ENCODE peak calls at places on chromosome X, in four cellular contexts. One of them, this sample, is unnamed.

GRCh38 chrX:102746134-102746584 is 25.6 kb downstream of the GPRASP3 start:
- DNase-seq in WTC11: peak
- DNase-seq in choroid plexus epithelial cell: peak
- DNase-seq in mesothelial cell of epicardium: no peak
- DNase-seq in this sample: no peak

GRCh38 chrX:31318866-31319265 is 247.0 kb upstream of the FTHL17 start:
- DNase-seq in WTC11: no peak
- DNase-seq in choroid plexus epithelial cell: no peak
- DNase-seq in mesothelial cell of epicardium: no peak
- DNase-seq in this sample: no peak

GRCh38 chrX:11665144-11666040 is at the start of gene ARHGAP6:
- DNase-seq in WTC11: peak
- DNase-seq in choroid plexus epithelial cell: peak
- DNase-seq in mesothelial cell of epicardium: peak
- DNase-seq in this sample: no peak

GRCh38 chrX:23902419-23902818 is 5.3 kb downstream of the APOO start:
- DNase-seq in WTC11: no peak
- DNase-seq in choroid plexus epithelial cell: peak
- DNase-seq in mesothelial cell of epicardium: no peak
- DNase-seq in this sample: no peak

GRCh38 chrX:2550288-2551020 is 49.7 kb upstream of the DHRSX start:
- DNase-seq in WTC11: no peak
- DNase-seq in choroid plexus epithelial cell: no peak
- DNase-seq in mesothelial cell of epicardium: no peak
- DNase-seq in this sample: no peak

GRCh38 chrX:97074400-97074799 is 190.7 kb downstream of the RPA4 start:
- DNase-seq in WTC11: no peak
- DNase-seq in choroid plexus epithelial cell: no peak
- DNase-seq in mesothelial cell of epicardium: no peak
- DNase-seq in this sample: no peak

GRCh38 chrX:123814343-123814742 is 45.5 kb upstream of the XIAP start:
- DNase-seq in WTC11: no peak
- DNase-seq in choroid plexus epithelial cell: no peak
- DNase-seq in mesothelial cell of epicardium: no peak
- DNase-seq in this sample: no peak

GRCh38 chrX:126799059-126799458 is 20.5 kb upstream of the PRR32 start:
- DNase-seq in WTC11: no peak
- DNase-seq in choroid plexus epithelial cell: no peak
- DNase-seq in mesothelial cell of epicardium: no peak
- DNase-seq in this sample: no peak

GRCh38 chrX:57070185-57070984 is 51.0 kb downstream of the SPIN2B start:
- DNase-seq in WTC11: peak
- DNase-seq in choroid plexus epithelial cell: no peak
- DNase-seq in mesothelial cell of epicardium: no peak
- DNase-seq in this sample: no peak

GRCh38 chrX:18271725-18272124 is 51.0 kb upstream of the BEND2 start:
- DNase-seq in WTC11: no peak
- DNase-seq in choroid plexus epithelial cell: no peak
- DNase-seq in mesothelial cell of epicardium: no peak
- DNase-seq in this sample: no peak

GRCh38 chrX:56226980-56227379 is 5.2 kb upstream of the KLF8 start:
- DNase-seq in WTC11: no peak
- DNase-seq in choroid plexus epithelial cell: no peak
- DNase-seq in mesothelial cell of epicardium: no peak
- DNase-seq in this sample: no peak

GRCh38 chrX:50470103-50471031 is at the start of gene DGKK:
- DNase-seq in WTC11: peak
- DNase-seq in choroid plexus epithelial cell: no peak
- DNase-seq in mesothelial cell of epicardium: peak
- DNase-seq in this sample: no peak

GRCh38 chrX:20857746-20858145 is 516.5 kb upstream of the CNKSR2 start:
- DNase-seq in WTC11: no peak
- DNase-seq in choroid plexus epithelial cell: peak
- DNase-seq in mesothelial cell of epicardium: no peak
- DNase-seq in this sample: no peak

GRCh38 chrX:10634681-10635161 is 14.3 kb upstream of the MID1 start:
- DNase-seq in WTC11: no peak
- DNase-seq in choroid plexus epithelial cell: peak
- DNase-seq in mesothelial cell of epicardium: no peak
- DNase-seq in this sample: no peak

GRCh38 chrX:27186671-27187070 is 276.5 kb downstream of the PPP4R3C start:
- DNase-seq in WTC11: peak
- DNase-seq in choroid plexus epithelial cell: peak
- DNase-seq in mesothelial cell of epicardium: no peak
- DNase-seq in this sample: no peak

GRCh38 chrX:72352786-72353185 is 47.1 kb upstream of the CITED1 start:
- DNase-seq in WTC11: no peak
- DNase-seq in choroid plexus epithelial cell: no peak
- DNase-seq in mesothelial cell of epicardium: no peak
- DNase-seq in this sample: no peak

GRCh38 chrX:14673236-14673635 is 143.9 kb downstream of the GLRA2 start:
- DNase-seq in WTC11: no peak
- DNase-seq in choroid plexus epithelial cell: no peak
- DNase-seq in mesothelial cell of epicardium: no peak
- DNase-seq in this sample: no peak

GRCh38 chrX:111244238-111244750 is 26.0 kb downstream of the CAPN6 start:
- DNase-seq in WTC11: no peak
- DNase-seq in choroid plexus epithelial cell: peak
- DNase-seq in mesothelial cell of epicardium: no peak
- DNase-seq in this sample: no peak

GRCh38 chrX:37846934-37847732 is at the start of gene DYNLT3:
- DNase-seq in WTC11: peak
- DNase-seq in choroid plexus epithelial cell: peak
- DNase-seq in mesothelial cell of epicardium: peak
- DNase-seq in this sample: peak

GRCh38 chrX:100413231-100413630 is 3.2 kb upstream of the PCDH19 start:
- DNase-seq in WTC11: no peak
- DNase-seq in choroid plexus epithelial cell: peak
- DNase-seq in mesothelial cell of epicardium: no peak
- DNase-seq in this sample: no peak

GRCh38 chrX:1355800-1356148 is 19.2 kb downstream of the IL3RA start:
- DNase-seq in WTC11: peak
- DNase-seq in choroid plexus epithelial cell: no peak
- DNase-seq in mesothelial cell of epicardium: no peak
- DNase-seq in this sample: no peak

GRCh38 chrX:153388722-153389459 is 12.3 kb downstream of the PNMA6E start:
- DNase-seq in WTC11: no peak
- DNase-seq in choroid plexus epithelial cell: no peak
- DNase-seq in mesothelial cell of epicardium: no peak
- DNase-seq in this sample: no peak

GRCh38 chrX:98379134-98379533 is 1495.4 kb downstream of the RPA4 start:
- DNase-seq in WTC11: no peak
- DNase-seq in choroid plexus epithelial cell: no peak
- DNase-seq in mesothelial cell of epicardium: no peak
- DNase-seq in this sample: no peak

GRCh38 chrX:19888419-19888879 is 1.0 kb upstream of the SH3KBP1 start:
- DNase-seq in WTC11: no peak
- DNase-seq in choroid plexus epithelial cell: peak
- DNase-seq in mesothelial cell of epicardium: no peak
- DNase-seq in this sample: no peak

GRCh38 chrX:10612215-10612614 is 8.2 kb downstream of the MID1 start:
- DNase-seq in WTC11: no peak
- DNase-seq in choroid plexus epithelial cell: peak
- DNase-seq in mesothelial cell of epicardium: no peak
- DNase-seq in this sample: no peak

GRCh38 chrX:10045327-10046000 is 78.3 kb downstream of the CLDN34 start:
- DNase-seq in WTC11: no peak
- DNase-seq in choroid plexus epithelial cell: no peak
- DNase-seq in mesothelial cell of epicardium: no peak
- DNase-seq in this sample: no peak

GRCh38 chrX:7120578-7121219 is 26.8 kb upstream of the STS start:
- DNase-seq in WTC11: no peak
- DNase-seq in choroid plexus epithelial cell: peak
- DNase-seq in mesothelial cell of epicardium: no peak
- DNase-seq in this sample: no peak

GRCh38 chrX:114152130-114152529 is 431.8 kb upstream of the HTR2C start:
- DNase-seq in WTC11: no peak
- DNase-seq in choroid plexus epithelial cell: peak
- DNase-seq in mesothelial cell of epicardium: no peak
- DNase-seq in this sample: no peak

GRCh38 chrX:120749141-120749846 is 119.4 kb upstream of the C1GALT1C1 start:
- DNase-seq in WTC11: no peak
- DNase-seq in choroid plexus epithelial cell: no peak
- DNase-seq in mesothelial cell of epicardium: no peak
- DNase-seq in this sample: peak

GRCh38 chrX:71143508-71143907 is 1.1 kb upstream of the NLGN3 start:
- DNase-seq in WTC11: no peak
- DNase-seq in choroid plexus epithelial cell: peak
- DNase-seq in mesothelial cell of epicardium: no peak
- DNase-seq in this sample: no peak

GRCh38 chrX:149630681-149631292 is 805 bp downstream of the TMEM185A start:
- DNase-seq in WTC11: no peak
- DNase-seq in choroid plexus epithelial cell: peak
- DNase-seq in mesothelial cell of epicardium: no peak
- DNase-seq in this sample: no peak

GRCh38 chrX:88424071-88424470 is 323.0 kb upstream of the CPXCR1 start:
- DNase-seq in WTC11: no peak
- DNase-seq in choroid plexus epithelial cell: no peak
- DNase-seq in mesothelial cell of epicardium: no peak
- DNase-seq in this sample: no peak

GRCh38 chrX:63919081-63919480 is 134.1 kb upstream of the ARHGEF9 start:
- DNase-seq in WTC11: no peak
- DNase-seq in choroid plexus epithelial cell: no peak
- DNase-seq in mesothelial cell of epicardium: no peak
- DNase-seq in this sample: no peak

GRCh38 chrX:63917296-63917695 is 132.3 kb upstream of the ARHGEF9 start:
- DNase-seq in WTC11: no peak
- DNase-seq in choroid plexus epithelial cell: no peak
- DNase-seq in mesothelial cell of epicardium: no peak
- DNase-seq in this sample: no peak

GRCh38 chrX:63918611-63919010 is 133.6 kb upstream of the ARHGEF9 start:
- DNase-seq in WTC11: peak
- DNase-seq in choroid plexus epithelial cell: peak
- DNase-seq in mesothelial cell of epicardium: no peak
- DNase-seq in this sample: no peak

GRCh38 chrX:63913719-63914118 is 128.7 kb upstream of the ARHGEF9 start:
- DNase-seq in WTC11: no peak
- DNase-seq in choroid plexus epithelial cell: no peak
- DNase-seq in mesothelial cell of epicardium: no peak
- DNase-seq in this sample: no peak
- TF ChIP-seq CTCF in WTC11: no peak
- TF ChIP-seq CTCF in choroid plexus epithelial cell: no peak
- TF ChIP-seq CTCF in mesothelial cell of epicardium: no peak
- TF ChIP-seq CTCF in this sample: no peak

GRCh38 chrX:95351089-95351488 is 1333.6 kb upstream of the DIAPH2 start:
- DNase-seq in WTC11: no peak
- DNase-seq in choroid plexus epithelial cell: no peak
- DNase-seq in mesothelial cell of epicardium: no peak
- DNase-seq in this sample: no peak

GRCh38 chrX:95346854-95347253 is 1337.8 kb upstream of the DIAPH2 start:
- DNase-seq in WTC11: no peak
- DNase-seq in choroid plexus epithelial cell: peak
- DNase-seq in mesothelial cell of epicardium: no peak
- DNase-seq in this sample: no peak
- TF ChIP-seq CTCF in WTC11: no peak
- TF ChIP-seq CTCF in choroid plexus epithelial cell: no peak
- TF ChIP-seq CTCF in mesothelial cell of epicardium: peak
- TF ChIP-seq CTCF in this sample: no peak

GRCh38 chrX:5458300-5458699 is 770.4 kb downstream of the NLGN4X start:
- DNase-seq in WTC11: peak
- DNase-seq in choroid plexus epithelial cell: no peak
- DNase-seq in mesothelial cell of epicardium: no peak
- DNase-seq in this sample: no peak
- TF ChIP-seq CTCF in WTC11: no peak
- TF ChIP-seq CTCF in choroid plexus epithelial cell: no peak
- TF ChIP-seq CTCF in mesothelial cell of epicardium: no peak
- TF ChIP-seq CTCF in this sample: no peak

DNA sequence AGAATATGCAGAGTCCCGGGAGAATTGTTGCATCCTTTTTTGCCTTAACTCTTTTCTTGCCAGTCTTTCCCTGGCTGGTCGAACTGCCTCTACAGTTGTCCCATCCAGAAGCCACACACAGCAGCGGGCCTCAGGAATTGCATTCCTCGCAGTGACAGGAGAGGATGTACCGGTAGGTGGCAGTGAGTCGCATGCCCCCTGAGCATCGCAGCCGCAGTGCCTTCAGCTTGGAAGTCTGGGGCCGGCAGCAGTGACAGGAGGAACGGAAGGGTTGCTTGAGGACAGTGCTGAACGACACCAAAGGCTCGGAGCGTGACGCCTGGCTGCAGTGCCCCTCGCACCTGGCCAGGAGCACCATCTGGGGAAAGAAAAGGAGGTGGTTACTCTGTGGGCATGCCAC is 23.5 kb downstream of the NDP start:
- DNase-seq in WTC11: peak
- DNase-seq in choroid plexus epithelial cell: no peak
- DNase-seq in mesothelial cell of epicardium: no peak
- DNase-seq in this sample: no peak
- TF ChIP-seq CTCF in WTC11: no peak
- TF ChIP-seq CTCF in choroid plexus epithelial cell: peak
- TF ChIP-seq CTCF in mesothelial cell of epicardium: peak
- TF ChIP-seq CTCF in this sample: no peak

GRCh38 chrX:151563449-151563848 is at the start of gene PASD1:
- DNase-seq in WTC11: no peak
- DNase-seq in choroid plexus epithelial cell: no peak
- DNase-seq in mesothelial cell of epicardium: no peak
- DNase-seq in this sample: no peak
- TF ChIP-seq CTCF in WTC11: no peak
- TF ChIP-seq CTCF in choroid plexus epithelial cell: no peak
- TF ChIP-seq CTCF in mesothelial cell of epicardium: no peak
- TF ChIP-seq CTCF in this sample: no peak